ENCODE peak calls at places on chromosomes 12 and 14, in five cellular contexts. G, I, Y, S and V are unnamed samples. For H3K4me1, the result is how much of the 10 kb centered on the place peaks cover.

GRCh38 chr12:111766608-111767361 is at the start of gene ALDH2:
- DNase-seq in G (no peak), S (peak), I (peak), Y (peak), V (peak)

GRCh38 chr12:42809226-42809625 is 219.7 kb upstream of the PRICKLE1 start:
- DNase-seq in G (no peak), I (no peak), S (no peak), Y (peak), V (no peak)

GRCh38 chr12:45273717-45274271 is 57.9 kb downstream of the ANO6 start:
- DNase-seq in I (peak), S (no peak), Y (peak), G (no peak), V (no peak)

GRCh38 chr14:55749946-55750345 is 169.9 kb downstream of the KTN1 start:
- DNase-seq in S (no peak), I (no peak), Y (no peak), G (no peak), V (no peak)

GRCh38 chr12:108799528-108800243 is 57.7 kb downstream of the SSH1 start:
- DNase-seq in G (no peak), Y (peak), I (no peak), S (no peak), V (no peak)

GRCh38 chr12:7304456-7304855 is 584 bp downstream of the ACSM4 start:
- DNase-seq in Y (no peak), I (no peak), G (no peak), S (no peak), V (no peak)

GRCh38 chr12:131007031-131007793 is 53.5 kb downstream of the ADGRD1 start:
- DNase-seq in G (no peak), Y (peak), S (no peak), I (no peak), V (no peak)

GRCh38 chr12:70185301-70185700 is 57.9 kb upstream of the CNOT2 start:
- DNase-seq in G (no peak), S (no peak), Y (peak), I (no peak), V (no peak)

GRCh38 chr12:124640096-124640495 is 72.7 kb upstream of the NCOR2 start:
- DNase-seq in Y (peak), I (no peak), G (no peak), S (no peak), V (no peak)

GRCh38 chr14:95196268-95196667 is 38.9 kb upstream of the DICER1 start:
- DNase-seq in S (no peak), Y (no peak), I (no peak), G (no peak), V (peak)

GRCh38 chr14:24315807-24316596 is 4.7 kb downstream of the LTB4R start:
- DNase-seq in I (no peak), Y (peak), G (no peak), S (peak), V (no peak)

GRCh38 chr12:537772-538171 is 78.0 kb downstream of the B4GALNT3 start:
- DNase-seq in G (no peak), I (peak), Y (no peak), S (no peak), V (no peak)
- H3K4me1 ChIP-seq in G (under half), I (under half), Y (under half), S (under half), V (under half)

GRCh38 chr14:37403656-37404055 is 191.4 kb downstream of the FOXA1 start:
- DNase-seq in G (no peak), S (no peak), Y (no peak), I (no peak), V (no peak)
- H3K27ac ChIP-seq in G (no peak), S (no peak), Y (no peak), I (no peak), V (no peak)

DNA sequence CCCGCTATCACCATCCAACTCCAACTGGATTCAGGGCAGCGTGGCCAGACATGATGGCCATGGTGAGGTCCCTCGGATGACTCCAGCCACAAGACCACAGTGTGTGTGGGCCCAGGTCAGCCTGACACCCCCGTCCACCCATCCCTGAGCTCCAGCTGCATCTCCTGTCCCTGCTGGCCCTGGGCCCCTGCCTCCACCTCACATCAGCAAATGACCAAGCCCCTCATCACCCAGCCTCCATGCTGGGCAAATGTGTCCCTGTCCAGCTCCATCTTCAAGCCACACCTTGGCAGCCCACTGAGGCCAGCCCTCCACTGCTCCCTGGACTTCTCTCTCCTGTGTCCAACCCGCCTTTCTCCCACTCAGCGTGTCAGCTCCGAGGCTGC is 3.2 kb downstream of the GPR132 start:
- DNase-seq in S (peak), G (no peak), I (no peak), Y (no peak), V (no peak)
- H3K4me1 ChIP-seq in S (under half), G (under half), I (under half), Y (under half), V (half or more)

DNA sequence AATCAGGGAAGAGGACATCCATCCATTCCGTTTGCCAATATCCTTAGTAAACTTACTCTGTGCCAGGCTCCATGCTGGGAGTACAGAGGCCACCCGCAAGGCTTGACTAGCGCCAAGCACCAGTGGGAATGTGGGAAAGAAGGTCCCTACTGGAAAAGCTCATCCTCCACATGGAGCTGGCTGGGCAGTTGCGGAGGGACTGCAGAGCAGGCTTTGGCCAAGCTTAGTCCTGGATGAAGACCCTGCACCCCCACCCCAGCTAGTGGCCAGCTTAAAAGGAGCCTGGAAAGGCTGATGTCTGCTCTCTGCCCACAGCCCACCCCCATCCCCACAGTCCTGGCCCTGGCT is 22.3 kb upstream of the EIF2B2 start:
- DNase-seq in I (no peak), Y (no peak), G (no peak), S (no peak), V (no peak)
- H3K27ac ChIP-seq in I (no peak), Y (no peak), G (no peak), S (no peak), V (no peak)